ENCODE peak calls at places on chromosomes 16 and 17, in four cellular contexts. D, L, H and C are unnamed samples.

GRCh38 chr16:15788846-15789239 is 68.0 kb downstream of the MYH11 start:
- ATAC-seq in D (no peak), H (no peak), L (no peak), C (no peak)

GRCh38 chr16:592518-593306 is 2.8 kb downstream of the RAB40C start:
- ATAC-seq in D (no peak), H (peak), L (no peak), C (no peak)

GRCh38 chr16:30051518-30051917 is 14.0 kb upstream of the ALDOA start:
- ATAC-seq in L (no peak), D (no peak), H (no peak), C (no peak)

GRCh38 chr16:47584464-47585225 is 123.5 kb downstream of the PHKB start:
- ATAC-seq in L (no peak), D (no peak), H (no peak), C (no peak)

GRCh38 chr17:80619535-80620235 is 75.0 kb downstream of the RPTOR start:
- ATAC-seq in L (no peak), D (no peak), H (no peak), C (no peak)

GRCh38 chr17:40107266-40107980 is 7.0 kb upstream of the NR1D1 start:
- ATAC-seq in H (no peak), D (no peak), L (no peak), C (peak)

GRCh38 chr17:69828087-69828486 is 246.9 kb upstream of the KCNJ16 start:
- ATAC-seq in L (peak), D (peak), H (peak), C (no peak)

GRCh38 chr16:297832-298231 is 14.9 kb downstream of the PDIA2 start:
- ATAC-seq in D (no peak), H (no peak), L (no peak), C (no peak)

GRCh38 chr17:78944026-78944425 is 18.8 kb upstream of the TIMP2 start:
- ATAC-seq in D (no peak), L (no peak), H (no peak), C (no peak)

GRCh38 chr17:35889818-35890773 is 9.9 kb upstream of the CCL5 start:
- ATAC-seq in D (no peak), H (peak), L (no peak), C (no peak)

GRCh38 chr17:3917391-3917931 is 1.2 kb upstream of the P2RX1 start:
- ATAC-seq in D (no peak), L (peak), H (peak), C (no peak)

GRCh38 chr17:64459284-64459747 is 10.4 kb downstream of the MILR1 start:
- ATAC-seq in L (no peak), D (no peak), H (no peak), C (no peak)

GRCh38 chr16:799948-800833 is at the start of gene GNG13:
- ATAC-seq in D (no peak), L (no peak), H (no peak), C (no peak)

GRCh38 chr16:65816556-65816955 is 549.9 kb upstream of the CDH5 start:
- ATAC-seq in H (no peak), D (no peak), L (no peak), C (no peak)

GRCh38 chr17:9974460-9975381 is 69.7 kb upstream of the RCVRN start:
- ATAC-seq in D (no peak), L (no peak), H (no peak), C (peak)

GRCh38 chr16:73204359-73205152 is 156.6 kb upstream of the ZFHX3 start:
- ATAC-seq in L (no peak), D (peak), H (peak), C (no peak)

GRCh38 chr17:3894188-3894587 is 1.3 kb upstream of the CAMKK1 start:
- ATAC-seq in L (no peak), D (no peak), H (no peak), C (no peak)

GRCh38 chr16:67157892-67158635 is 1.6 kb downstream of the TRADD start:
- ATAC-seq in D (no peak), L (no peak), H (no peak), C (no peak)

GRCh38 chr17:66819466-66819865 is 15.5 kb upstream of the CACNG5 start:
- ATAC-seq in H (no peak), L (no peak), D (no peak), C (no peak)

GRCh38 chr16:68194263-68194662 is 41.7 kb downstream of the ESRP2 start:
- ATAC-seq in D (no peak), L (no peak), H (no peak), C (no peak)

GRCh38 chr16:69495821-69496220 is 69.9 kb upstream of the NFAT5 start:
- ATAC-seq in H (no peak), L (peak), D (no peak), C (no peak)

GRCh38 chr17:43468746-43469544 is 14.8 kb upstream of the DHX8 start:
- ATAC-seq in L (no peak), H (no peak), D (no peak), C (peak)

GRCh38 chr16:3776316-3776715 is 59.0 kb upstream of the TRAP1 start:
- ATAC-seq in H (peak), L (no peak), D (no peak), C (no peak)

GRCh38 chr17:28482551-28483199 is 9.2 kb downstream of the SLC13A2 start:
- ATAC-seq in L (no peak), D (no peak), H (no peak), C (no peak)

GRCh38 chr17:57823469-57824401 is 26.1 kb downstream of the MRPS23 start:
- ATAC-seq in D (no peak), H (no peak), L (no peak), C (no peak)

GRCh38 chr17:59278401-59278800 is 53.1 kb upstream of the YPEL2 start:
- ATAC-seq in D (no peak), L (no peak), H (no peak), C (no peak)

GRCh38 chr17:6667516-6667915 is 16.0 kb downstream of the C17orf100 start:
- ATAC-seq in L (no peak), D (no peak), H (no peak), C (no peak)

GRCh38 chr16:28166394-28167208 is 45.2 kb downstream of the XPO6 start:
- ATAC-seq in D (no peak), L (no peak), H (no peak), C (no peak)

GRCh38 chr16:10949424-10949970 is 5.1 kb downstream of the CLEC16A start:
- ATAC-seq in L (no peak), D (peak), H (no peak), C (no peak)

GRCh38 chr17:34251186-34251585 is 3.9 kb upstream of the CCL2 start:
- ATAC-seq in H (no peak), L (no peak), D (no peak), C (no peak)

GRCh38 chr17:21028192-21028591 is 14.6 kb downstream of the USP22 start:
- ATAC-seq in H (no peak), D (no peak), L (no peak), C (no peak)

GRCh38 chr17:5500247-5500803 is 14.0 kb downstream of the MIS12 start:
- ATAC-seq in H (no peak), L (no peak), D (no peak), C (peak)

GRCh38 chr17:1871743-1872142 is 41.9 kb downstream of the RPA1 start:
- ATAC-seq in H (no peak), L (no peak), D (no peak), C (no peak)

GRCh38 chr16:3007059-3007956 is 5.4 kb upstream of the CLDN9 start:
- ATAC-seq in D (peak), H (peak), L (no peak), C (no peak)

GRCh38 chr17:10120749-10121148 is 77.7 kb downstream of the GAS7 start:
- ATAC-seq in H (no peak), D (no peak), L (no peak), C (no peak)

GRCh38 chr17:76063880-76064546 is 8.3 kb downstream of the SRP68 start:
- ATAC-seq in H (no peak), D (no peak), L (no peak), C (no peak)

GRCh38 chr17:73293031-73293430 is 18.8 kb downstream of the CDC42EP4 start:
- ATAC-seq in L (no peak), D (no peak), H (no peak), C (no peak)

GRCh38 chr17:29867643-29868181 is 62.3 kb downstream of the SSH2 start:
- ATAC-seq in L (no peak), H (no peak), D (no peak), C (no peak)

GRCh38 chr17:6756425-6757012 is 673 bp downstream of the XAF1 start:
- ATAC-seq in D (no peak), H (no peak), L (no peak), C (no peak)

GRCh38 chr17:63138713-63139112 is 172.7 kb downstream of the TANC2 start:
- ATAC-seq in H (no peak), L (no peak), D (no peak), C (no peak)

GRCh38 chr17:63137163-63137562 is 171.1 kb downstream of the TANC2 start:
- ATAC-seq in D (no peak), L (no peak), H (no peak), C (no peak)

GRCh38 chr17:63139356-63139755 is 173.3 kb downstream of the TANC2 start:
- ATAC-seq in H (no peak), D (no peak), L (no peak), C (no peak)

GRCh38 chr17:63134867-63135266 is 168.8 kb downstream of the TANC2 start:
- ATAC-seq in L (no peak), H (no peak), D (no peak), C (no peak)

GRCh38 chr17:63136381-63137012 is 170.5 kb downstream of the TANC2 start:
- ATAC-seq in D (no peak), H (no peak), L (no peak), C (no peak)
- H3K27ac ChIP-seq in D (no peak), H (no peak), L (no peak), C (no peak)

DNA sequence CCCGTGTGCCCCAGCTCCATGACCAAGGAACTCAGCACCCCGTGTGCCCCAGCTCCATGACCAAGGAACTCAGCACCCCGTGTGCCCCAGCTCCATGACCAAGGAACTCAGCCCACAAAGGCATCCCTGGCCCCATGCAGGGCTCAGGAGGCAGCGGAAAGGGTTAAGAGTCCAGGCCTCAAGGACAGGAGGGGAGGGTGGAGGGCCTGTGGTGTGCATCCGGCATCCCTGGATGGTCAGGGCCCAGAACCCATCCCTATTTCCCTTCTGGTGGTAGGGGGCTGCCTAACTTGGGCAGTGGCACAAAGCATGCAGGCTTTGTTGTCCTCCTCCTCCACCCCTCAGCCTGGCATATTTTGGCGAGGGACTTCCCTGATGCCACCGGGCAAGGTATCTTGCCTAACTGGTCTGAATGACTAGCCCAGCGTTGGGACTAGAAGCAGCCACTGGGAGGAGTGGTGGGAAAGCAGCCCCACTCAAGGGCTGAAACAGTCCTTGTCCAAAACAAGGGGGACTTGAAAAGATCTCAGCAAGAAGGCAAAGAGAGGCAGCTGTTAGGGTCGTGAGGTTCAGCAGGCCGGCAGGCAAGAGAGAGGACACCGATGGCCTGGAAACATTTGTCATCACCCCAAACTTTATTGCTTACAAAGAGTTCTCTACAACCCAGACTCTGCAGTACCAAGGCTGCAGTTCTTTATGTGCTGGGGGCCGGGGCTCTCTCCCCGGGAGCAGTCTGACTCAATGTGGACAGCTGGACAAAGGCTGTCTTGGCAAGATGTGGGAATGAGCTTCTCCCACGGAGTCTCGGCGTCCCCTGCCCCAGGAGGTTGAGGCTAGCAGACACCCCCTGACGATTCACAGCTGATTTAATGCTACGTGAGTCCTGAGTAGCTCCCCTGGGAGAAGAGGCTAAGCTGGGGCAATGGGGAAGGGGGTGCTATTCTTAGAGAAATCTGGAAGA is 902 bp upstream of the SPATA32 start:
- ATAC-seq in D (peak), H (peak), L (peak), C (peak)
- TF ChIP-seq CTCF in D (no peak), H (no peak), L (no peak), C (no peak)

DNA sequence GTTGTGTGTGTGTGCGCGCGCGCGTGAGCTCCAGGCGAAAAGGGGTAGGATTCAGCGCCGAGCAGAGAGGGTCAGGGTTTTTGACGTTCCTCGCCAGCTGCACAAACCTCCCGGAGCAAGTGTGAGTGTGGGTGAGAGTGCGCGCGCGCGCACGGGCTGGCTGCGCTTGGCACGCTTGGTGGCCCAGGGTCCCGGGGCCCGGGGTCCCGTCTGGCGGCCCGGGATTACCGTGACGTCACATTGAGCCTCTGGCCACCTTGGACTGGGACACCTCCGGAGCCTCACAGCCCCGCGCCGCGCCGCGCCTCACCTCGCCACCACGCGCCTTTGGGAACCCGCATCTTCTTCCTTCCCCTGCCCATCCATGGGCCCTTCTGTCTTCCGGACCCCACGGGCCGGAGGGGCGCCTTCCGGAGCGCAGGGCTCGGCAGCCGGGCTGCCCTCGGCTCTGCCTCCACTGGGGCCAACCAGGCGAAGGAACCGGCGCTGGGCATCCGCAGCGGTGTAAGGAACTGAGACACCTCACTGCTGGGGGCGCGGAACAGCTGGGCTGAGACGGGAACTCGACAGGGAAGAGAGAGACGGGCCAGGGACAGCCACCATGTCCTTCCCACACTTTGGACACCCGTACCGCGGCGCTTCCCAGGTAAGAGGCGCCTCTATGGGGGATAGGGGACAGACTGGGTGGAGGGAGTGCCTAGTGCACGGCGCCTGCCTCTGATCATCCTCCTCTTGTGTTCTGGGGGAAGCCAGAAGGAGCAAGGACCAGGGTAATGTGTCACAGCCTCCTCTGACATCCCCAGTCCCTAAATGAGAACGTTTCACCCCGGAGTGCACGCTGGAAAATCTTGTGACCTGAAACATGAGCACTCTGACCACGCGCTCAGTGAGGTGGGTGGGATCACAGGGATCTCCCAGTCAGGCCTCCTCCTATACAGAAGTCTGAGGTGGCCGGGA is 766 bp downstream of the IRX6 start:
- ATAC-seq in L (peak), D (no peak), H (no peak), C (no peak)
- H3K4me3 ChIP-seq in L (peak), D (no peak), H (no peak), C (no peak)

GRCh38 chr17:47897561-47897960 is 1.5 kb downstream of the SP2 start:
- ATAC-seq in D (no peak), H (no peak), L (no peak), C (no peak)

GRCh38 chr17:47898246-47898645 is 2.2 kb downstream of the SP2 start:
- ATAC-seq in L (no peak), H (no peak), D (no peak), C (no peak)

GRCh38 chr17:47895856-47896671 is at the start of gene SP2:
- ATAC-seq in L (peak), H (peak), D (peak), C (peak)

GRCh38 chr17:47895254-47895855 is 681 bp upstream of the SP2 start:
- ATAC-seq in D (no peak), H (no peak), L (peak), C (peak)

GRCh38 chr17:47896672-47897490 is 845 bp downstream of the SP2 start:
- ATAC-seq in D (no peak), H (no peak), L (no peak), C (no peak)
- H3K27ac ChIP-seq in D (peak), H (peak), L (peak), C (peak)

GRCh38 chr16:22318690-22319358 is 21.6 kb downstream of the POLR3E start:
- ATAC-seq in L (no peak), D (no peak), H (peak), C (no peak)
- TF ChIP-seq CTCF in L (peak), D (peak), H (peak), C (peak)

DNA sequence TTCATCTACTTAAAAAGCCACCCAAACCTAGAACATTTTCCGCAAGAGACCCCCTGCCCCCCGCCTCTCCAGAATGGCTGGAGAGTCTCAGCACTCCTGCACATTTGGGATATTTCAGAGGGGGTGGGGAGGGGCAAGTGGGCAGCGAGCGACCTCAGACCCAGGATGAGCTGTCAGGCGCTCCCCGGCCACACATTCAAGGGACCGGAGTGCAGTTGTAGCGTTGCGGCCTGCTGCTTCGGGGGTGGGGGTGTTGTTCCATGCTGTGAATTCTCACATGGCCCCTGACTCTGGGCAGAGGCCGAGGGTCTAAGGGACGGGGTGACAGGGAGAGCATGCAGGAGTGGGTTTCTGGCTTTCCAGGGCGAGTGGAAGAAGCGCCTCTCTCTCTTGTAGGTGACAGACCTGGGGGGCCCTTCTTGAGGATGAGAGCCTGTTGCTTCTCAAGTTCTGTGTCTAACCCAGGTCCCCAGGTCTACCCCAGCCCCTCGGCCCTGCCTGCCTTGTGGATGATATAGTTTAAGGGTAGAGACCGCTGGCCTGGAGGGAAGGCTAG is 231.2 kb downstream of the SEC14L1 start:
- ATAC-seq in H (no peak), D (no peak), L (no peak), C (no peak)
- H3K4me3 ChIP-seq in H (no peak), D (no peak), L (peak), C (no peak)

GRCh38 chr16:81431554-81432353 is 12.9 kb upstream of the CMIP start:
- ATAC-seq in H (peak), L (peak), D (no peak), C (peak)

GRCh38 chr16:81435567-81435966 is 9.0 kb upstream of the CMIP start:
- ATAC-seq in D (no peak), H (no peak), L (no peak), C (no peak)

GRCh38 chr16:81429045-81429521 is 15.5 kb upstream of the CMIP start:
- ATAC-seq in L (peak), D (peak), H (peak), C (no peak)

GRCh38 chr16:81436381-81436780 is 8.2 kb upstream of the CMIP start:
- ATAC-seq in H (no peak), L (no peak), D (no peak), C (no peak)

GRCh38 chr16:81432899-81433560 is 11.6 kb upstream of the CMIP start:
- ATAC-seq in H (no peak), D (no peak), L (no peak), C (no peak)
- H3K27ac ChIP-seq in H (no peak), D (no peak), L (no peak), C (no peak)

GRCh38 chr16:84240455-84240854 is 643 bp upstream of the KCNG4 start:
- ATAC-seq in D (no peak), H (no peak), L (no peak), C (no peak)

GRCh38 chr16:84239910-84240309 is at the start of gene KCNG4:
- ATAC-seq in H (no peak), D (no peak), L (no peak), C (no peak)

GRCh38 chr16:84236671-84237070 is 3.1 kb downstream of the KCNG4 start:
- ATAC-seq in L (no peak), D (no peak), H (no peak), C (no peak)

GRCh38 chr16:84239186-84239790 is 524 bp downstream of the KCNG4 start:
- ATAC-seq in H (no peak), L (no peak), D (no peak), C (no peak)

GRCh38 chr16:84237994-84238750 is 1.6 kb downstream of the KCNG4 start:
- ATAC-seq in D (no peak), H (no peak), L (no peak), C (no peak)
- TF ChIP-seq CTCF in D (no peak), H (no peak), L (no peak), C (no peak)